ENCODE peak calls at places on chromosomes 3 and 15, in four cellular contexts. P is GM20000, X is IMR-90, M is GM12864. T is an unnamed sample.

GRCh38 chr3:187746059-187746453 is 788 bp upstream of the BCL6 start:
- DNase-seq in P (no peak), X (no peak), M (no peak), T (no peak)

GRCh38 chr15:57654136-57654845 is 52.2 kb upstream of the POLR2M start:
- DNase-seq in P (no peak), X (peak), M (no peak), T (no peak)

GRCh38 chr15:98626153-98626552 is 22.2 kb upstream of the IGF1R start:
- DNase-seq in P (no peak), X (no peak), M (no peak), T (no peak)

GRCh38 chr3:178603735-178604134 is 67.5 kb downstream of the KCNMB2 start:
- DNase-seq in P (no peak), X (no peak), M (peak), T (no peak)

GRCh38 chr3:192273001-192273400 is 454.3 kb downstream of the FGF12 start:
- DNase-seq in P (no peak), X (no peak), M (no peak), T (no peak)

GRCh38 chr3:158742861-158743260 is 10.6 kb upstream of the RARRES1 start:
- DNase-seq in P (no peak), X (peak), M (no peak), T (no peak)

GRCh38 chr3:127426444-127427168 is 138.8 kb upstream of the PRR20G start:
- DNase-seq in P (no peak), X (no peak), M (no peak), T (no peak)

GRCh38 chr15:85504739-85505676 is 124.6 kb downstream of the AKAP13 start:
- DNase-seq in P (peak), X (peak), M (peak), T (peak)

GRCh38 chr15:59237854-59238252 is 31.2 kb downstream of the LDHAL6B start:
- DNase-seq in P (no peak), X (no peak), M (peak), T (no peak)

GRCh38 chr15:63188247-63188936 is 1.0 kb upstream of the RAB8B start:
- DNase-seq in P (peak), X (no peak), M (no peak), T (peak)

GRCh38 chr3:104360038-104360437 is 1006.7 kb upstream of the ALCAM start:
- DNase-seq in P (no peak), X (no peak), M (no peak), T (no peak)

GRCh38 chr15:36778516-36778915 is 199.1 kb downstream of the CDIN1 start:
- DNase-seq in P (no peak), X (peak), M (no peak), T (no peak)

GRCh38 chr3:52315977-52316764 is at the start of gene DNAH1:
- DNase-seq in P (no peak), X (no peak), M (no peak), T (no peak)

GRCh38 chr3:67876261-67876660 is 221.8 kb upstream of the SUCLG2 start:
- DNase-seq in P (no peak), X (no peak), M (no peak), T (no peak)

GRCh38 chr3:66270726-66271125 is 49.9 kb downstream of the SLC25A26 start:
- DNase-seq in P (no peak), X (peak), M (no peak), T (no peak)

GRCh38 chr3:172213168-172213567 is 173.8 kb downstream of the FNDC3B start:
- DNase-seq in P (peak), X (peak), M (no peak), T (peak)

GRCh38 chr15:71337197-71337845 is 222.1 kb downstream of the THSD4 start:
- DNase-seq in P (no peak), X (no peak), M (no peak), T (no peak)

GRCh38 chr3:178562869-178563232 is 26.6 kb downstream of the KCNMB2 start:
- DNase-seq in P (no peak), X (no peak), M (no peak), T (no peak)

GRCh38 chr3:58999134-58999778 is 50.6 kb downstream of the CFAP20DC start:
- DNase-seq in P (no peak), X (peak), M (no peak), T (no peak)

GRCh38 chr15:68411735-68412134 is 20.2 kb downstream of the ITGA11 start:
- DNase-seq in P (no peak), X (no peak), M (no peak), T (no peak)

GRCh38 chr15:82044373-82045178 is 1.2 kb downstream of the MEX3B start:
- DNase-seq in P (peak), X (peak), M (no peak), T (peak)

DNA sequence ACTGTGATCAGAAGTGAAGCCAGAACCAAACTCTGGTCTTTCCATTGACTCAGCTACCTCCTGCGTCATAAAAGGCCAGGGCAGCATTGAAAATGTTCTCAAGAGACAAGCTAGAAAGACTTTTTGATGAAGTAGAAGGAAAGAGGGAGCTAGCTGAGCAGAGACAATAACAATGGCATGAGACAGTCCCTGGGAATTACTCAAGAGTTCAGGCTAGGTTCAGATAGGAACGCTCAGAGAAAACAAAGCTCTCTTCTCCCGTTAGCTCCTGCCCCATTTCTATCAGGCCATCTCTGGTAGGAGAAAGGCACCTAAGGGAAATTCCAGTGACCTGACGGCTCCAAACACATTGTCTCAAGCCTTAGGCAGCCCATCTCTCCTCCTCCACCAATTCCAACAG is 7.0 kb upstream of the OXTR start:
- DNase-seq in P (no peak), X (peak), M (no peak), T (no peak)
- TF ChIP-seq CTCF in P (no peak), X (no peak), M (no peak), T (no peak)

DNA sequence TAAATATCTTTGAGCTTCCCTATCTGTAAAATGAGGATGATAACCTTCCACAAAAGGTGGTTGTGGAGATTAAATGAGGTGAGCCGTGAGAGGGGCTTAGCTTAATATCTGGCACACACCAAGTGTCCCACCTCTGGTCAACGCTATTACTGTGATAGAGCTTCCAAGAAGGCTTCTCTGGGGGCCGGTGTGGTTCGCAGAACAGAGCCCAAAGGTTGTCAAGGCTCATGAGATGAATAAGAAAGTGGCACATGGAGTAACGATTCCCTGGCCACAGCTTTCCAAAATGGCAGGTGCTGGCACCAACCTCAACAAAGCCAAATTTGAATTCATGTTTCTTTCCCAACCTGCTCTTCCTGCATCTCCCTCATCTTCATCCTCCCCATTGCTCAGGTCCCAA is 10.4 kb downstream of the KY start:
- DNase-seq in P (no peak), X (no peak), M (no peak), T (no peak)
- TF ChIP-seq CTCF in P (no peak), X (no peak), M (no peak), T (no peak)

GRCh38 chr3:133865136-133865855 is 30.4 kb downstream of the RAB6B start:
- DNase-seq in P (no peak), X (no peak), M (no peak), T (no peak)
- TF ChIP-seq CTCF in P (no peak), X (no peak), M (no peak), T (no peak)

GRCh38 chr3:129164500-129164899 is 3.6 kb upstream of the ISY1 start:
- DNase-seq in P (no peak), X (no peak), M (no peak), T (no peak)

GRCh38 chr3:129166579-129167332 is 5.9 kb upstream of the ISY1 start:
- DNase-seq in P (no peak), X (no peak), M (no peak), T (no peak)

GRCh38 chr3:129161860-129162271 is 1.0 kb upstream of the ISY1 start:
- DNase-seq in P (peak), X (peak), M (no peak), T (peak)

GRCh38 chr3:129160891-129161859 is at the start of gene ISY1:
- DNase-seq in P (peak), X (peak), M (peak), T (peak)

GRCh38 chr3:129162729-129163579 is 2.1 kb upstream of the ISY1 start:
- DNase-seq in P (no peak), X (no peak), M (no peak), T (peak)
- TF ChIP-seq CTCF in P (peak), X (peak), M (peak), T (peak)

DNA sequence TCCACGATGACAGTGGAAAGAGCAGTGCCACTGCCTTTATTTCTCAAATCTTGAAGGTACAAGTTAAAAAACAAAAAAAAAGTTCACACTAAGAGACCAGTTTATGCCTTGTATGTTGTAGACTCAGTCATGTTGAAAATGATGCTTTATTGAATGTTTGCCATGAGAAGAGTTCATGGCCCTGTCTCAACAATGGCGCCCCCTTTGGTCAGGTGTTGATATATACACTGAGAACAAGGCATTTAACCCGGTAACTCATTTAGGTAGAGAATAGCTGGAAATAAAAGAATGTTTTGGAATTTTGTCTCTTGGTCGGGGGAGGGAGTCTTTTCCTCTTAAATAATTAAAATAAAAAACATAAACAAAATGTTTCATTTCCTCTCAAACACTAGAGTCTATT is 145.6 kb upstream of the SLC2A2 start:
- DNase-seq in P (no peak), X (no peak), M (no peak), T (peak)
- TF ChIP-seq CTCF in P (peak), X (no peak), M (peak), T (no peak)

GRCh38 chr3:152942366-152942765 is 107.4 kb downstream of the P2RY1 start:
- DNase-seq in P (no peak), X (no peak), M (no peak), T (no peak)

GRCh38 chr3:152941825-152942224 is 106.9 kb downstream of the P2RY1 start:
- DNase-seq in P (no peak), X (no peak), M (no peak), T (no peak)

GRCh38 chr3:152943645-152944044 is 108.7 kb downstream of the P2RY1 start:
- DNase-seq in P (no peak), X (no peak), M (no peak), T (no peak)

GRCh38 chr3:152937234-152937633 is 102.3 kb downstream of the P2RY1 start:
- DNase-seq in P (no peak), X (no peak), M (no peak), T (no peak)

GRCh38 chr3:152938974-152939636 is 104.2 kb downstream of the P2RY1 start:
- DNase-seq in P (no peak), X (no peak), M (no peak), T (no peak)
- TF ChIP-seq CTCF in P (no peak), X (no peak), M (no peak), T (no peak)

GRCh38 chr3:31448035-31448881 is 84.5 kb upstream of the STT3B start:
- DNase-seq in P (no peak), X (peak), M (peak), T (peak)
- TF ChIP-seq CTCF in P (peak), X (peak), M (peak), T (peak)

T was measured in activated CD8-positive, alpha-beta T cell treated with anti-CD3 and anti-CD28 coated beads for 36 hours.